ENCODE peak calls at places on chromosome 10, in five cellular contexts. W, J, M, G and T are unnamed samples.

GRCh38 chr10:26503911-26504310 is 65.8 kb downstream of the APBB1IP start:
- DNase-seq in W (no peak), J (no peak), M (no peak), G (peak), T (no peak)

GRCh38 chr10:70160798-70161197 is 9.5 kb downstream of the SAR1A start:
- DNase-seq in W (no peak), J (no peak), M (no peak), G (no peak), T (no peak)

GRCh38 chr10:58734116-58734515 is 221.4 kb downstream of the BICC1 start:
- DNase-seq in W (no peak), J (no peak), M (no peak), G (no peak), T (no peak)

GRCh38 chr10:63166742-63167258 is 33.7 kb downstream of the NRBF2 start:
- DNase-seq in W (peak), J (peak), M (no peak), G (no peak), T (no peak)

GRCh38 chr10:108544500-108545120 is 1378.7 kb downstream of the XPNPEP1 start:
- DNase-seq in W (peak), J (peak), M (peak), G (peak), T (peak)

GRCh38 chr10:20004087-20004523 is 187.9 kb downstream of the PLXDC2 start:
- DNase-seq in W (no peak), J (peak), M (peak), G (no peak), T (no peak)

GRCh38 chr10:77989081-77989724 is 40.1 kb downstream of the POLR3A start:
- DNase-seq in W (no peak), J (peak), M (peak), G (no peak), T (no peak)

GRCh38 chr10:127320176-127320575 is 123.8 kb upstream of the INSYN2A start:
- DNase-seq in W (no peak), J (no peak), M (no peak), G (no peak), T (no peak)

GRCh38 chr10:71769279-71769823 is 4.0 kb downstream of the VSIR start:
- DNase-seq in W (no peak), J (no peak), M (no peak), G (no peak), T (no peak)

GRCh38 chr10:128116187-128116586 is 10.0 kb downstream of the MKI67 start:
- DNase-seq in W (no peak), J (no peak), M (no peak), G (no peak), T (no peak)

GRCh38 chr10:77800320-77800719 is 126.2 kb downstream of the DLG5 start:
- DNase-seq in W (no peak), J (no peak), M (no peak), G (no peak), T (no peak)

GRCh38 chr10:72503241-72503640 is 122.6 kb downstream of the MICU1 start:
- DNase-seq in W (no peak), J (no peak), M (no peak), G (no peak), T (no peak)

GRCh38 chr10:132559538-132559937 is 22.0 kb downstream of the INPP5A start:
- DNase-seq in W (no peak), J (no peak), M (no peak), G (no peak), T (no peak)

GRCh38 chr10:30463944-30464451 is 30.0 kb downstream of the MAP3K8 start:
- DNase-seq in W (no peak), J (no peak), M (no peak), G (no peak), T (no peak)

GRCh38 chr10:99709480-99710229 is 22.3 kb downstream of the COX15 start:
- DNase-seq in W (no peak), J (no peak), M (no peak), G (no peak), T (no peak)

GRCh38 chr10:130809181-130809580 is 502.3 kb downstream of the TCERG1L start:
- DNase-seq in W (no peak), J (no peak), M (no peak), G (no peak), T (no peak)

GRCh38 chr10:4981722-4982471 is 18.7 kb downstream of the AKR1C1 start:
- DNase-seq in W (no peak), J (peak), M (peak), G (no peak), T (no peak)

GRCh38 chr10:60877066-60877776 is 66.8 kb downstream of the RHOBTB1 start:
- DNase-seq in W (no peak), J (no peak), M (no peak), G (no peak), T (no peak)

GRCh38 chr10:75865413-75865812 is 434.0 kb downstream of the LRMDA start:
- DNase-seq in W (no peak), J (no peak), M (no peak), G (no peak), T (no peak)

GRCh38 chr10:20768849-20769248 is 128.3 kb downstream of the NEBL start:
- DNase-seq in W (no peak), J (peak), M (no peak), G (no peak), T (peak)

GRCh38 chr10:6409982-6410694 is 169.9 kb downstream of the PRKCQ start:
- DNase-seq in W (no peak), J (no peak), M (no peak), G (no peak), T (no peak)

GRCh38 chr10:73967022-73967429 is 30.9 kb upstream of the VCL start:
- DNase-seq in W (no peak), J (no peak), M (no peak), G (no peak), T (no peak)

GRCh38 chr10:97116534-97117162 is 69.1 kb downstream of the SLIT1 start:
- DNase-seq in W (no peak), J (peak), M (no peak), G (no peak), T (no peak)

GRCh38 chr10:125016123-125016522 is 74.2 kb downstream of the ZRANB1 start:
- DNase-seq in W (no peak), J (peak), M (no peak), G (no peak), T (no peak)

GRCh38 chr10:59434463-59435326 is 72.3 kb upstream of the FAM13C start:
- DNase-seq in W (no peak), J (peak), M (no peak), G (no peak), T (no peak)

GRCh38 chr10:91880310-91880709 is 29.0 kb downstream of the FGFBP3 start:
- DNase-seq in W (no peak), J (no peak), M (no peak), G (no peak), T (no peak)